ENCODE peak calls at places on chromosomes 11 and 22, in five cellular contexts. One of them, this sample, is unnamed.

GRCh38 chr11:122491486-122491885 is 164.0 kb upstream of the UBASH3B start:
- DNase-seq in cardiac muscle cell: no peak
- DNase-seq in PC-3: no peak
- DNase-seq in Panc1: no peak
- DNase-seq in endodermal cell: no peak
- DNase-seq in this sample: no peak

GRCh38 chr11:72075109-72075508 is 5.2 kb downstream of the NUMA1 start:
- DNase-seq in cardiac muscle cell: no peak
- DNase-seq in PC-3: no peak
- DNase-seq in Panc1: no peak
- DNase-seq in endodermal cell: peak; percentile 66
- DNase-seq in this sample: no peak

GRCh38 chr11:78200061-78200460 is 11.3 kb downstream of the USP35 start:
- DNase-seq in endodermal cell: no peak
- DNase-seq in PC-3: no peak
- DNase-seq in Panc1: no peak
- DNase-seq in cardiac muscle cell: no peak
- DNase-seq in this sample: no peak

GRCh38 chr11:114262681-114263509 is 33.3 kb upstream of the NNMT start:
- DNase-seq in endodermal cell: peak; percentile 71
- DNase-seq in PC-3: peak; percentile 74
- DNase-seq in Panc1: no peak
- DNase-seq in cardiac muscle cell: peak; percentile 82
- DNase-seq in this sample: no peak

GRCh38 chr11:74179234-74180126 is 8.4 kb downstream of the PPME1 start:
- DNase-seq in cardiac muscle cell: no peak
- DNase-seq in PC-3: peak; percentile 23
- DNase-seq in endodermal cell: no peak
- DNase-seq in Panc1: no peak
- DNase-seq in this sample: peak; percentile 47

GRCh38 chr22:45009881-45010531 is at the start of gene PHF21B:
- DNase-seq in PC-3: no peak
- DNase-seq in Panc1: no peak
- DNase-seq in endodermal cell: peak; percentile 94
- DNase-seq in cardiac muscle cell: peak; percentile 94
- DNase-seq in this sample: no peak

GRCh38 chr11:35179466-35180135 is 40.6 kb downstream of the CD44 start:
- DNase-seq in cardiac muscle cell: no peak
- DNase-seq in endodermal cell: no peak
- DNase-seq in Panc1: no peak
- DNase-seq in PC-3: peak; percentile 39
- DNase-seq in this sample: no peak

GRCh38 chr11:536841-537621 is at the start of gene LRRC56:
- DNase-seq in cardiac muscle cell: peak; percentile 89
- DNase-seq in PC-3: peak; percentile 86
- DNase-seq in endodermal cell: peak; percentile 93
- DNase-seq in Panc1: peak; percentile 47
- DNase-seq in this sample: peak; percentile 36

GRCh38 chr11:16841481-16841880 is 103.0 kb downstream of the C11orf58 start:
- DNase-seq in Panc1: no peak
- DNase-seq in PC-3: no peak
- DNase-seq in endodermal cell: no peak
- DNase-seq in cardiac muscle cell: no peak
- DNase-seq in this sample: no peak

GRCh38 chr22:29148036-29148435 is 57.7 kb upstream of the EMID1 start:
- DNase-seq in cardiac muscle cell: no peak
- DNase-seq in endodermal cell: no peak
- DNase-seq in Panc1: no peak
- DNase-seq in PC-3: no peak
- DNase-seq in this sample: no peak

GRCh38 chr11:102111787-102112653 is 1.8 kb downstream of the YAP1 start:
- DNase-seq in endodermal cell: no peak
- DNase-seq in Panc1: peak; percentile 94
- DNase-seq in PC-3: peak; percentile 98
- DNase-seq in cardiac muscle cell: peak; percentile 49
- DNase-seq in this sample: peak; percentile 83

GRCh38 chr22:45203150-45203974 is 37.3 kb downstream of the KIAA0930 start:
- DNase-seq in Panc1: no peak
- DNase-seq in endodermal cell: peak; percentile 39
- DNase-seq in PC-3: no peak
- DNase-seq in cardiac muscle cell: no peak
- DNase-seq in this sample: no peak

GRCh38 chr11:64186205-64187165 is 514 bp downstream of the STIP1 start:
- DNase-seq in Panc1: no peak
- DNase-seq in cardiac muscle cell: peak; percentile 28
- DNase-seq in endodermal cell: no peak
- DNase-seq in PC-3: no peak
- DNase-seq in this sample: no peak

GRCh38 chr11:106276859-106277436 is 199.5 kb downstream of the AASDHPPT start:
- DNase-seq in Panc1: no peak
- DNase-seq in cardiac muscle cell: peak; percentile 6
- DNase-seq in endodermal cell: peak; percentile 62
- DNase-seq in PC-3: peak; percentile 62
- DNase-seq in this sample: no peak

DNA sequence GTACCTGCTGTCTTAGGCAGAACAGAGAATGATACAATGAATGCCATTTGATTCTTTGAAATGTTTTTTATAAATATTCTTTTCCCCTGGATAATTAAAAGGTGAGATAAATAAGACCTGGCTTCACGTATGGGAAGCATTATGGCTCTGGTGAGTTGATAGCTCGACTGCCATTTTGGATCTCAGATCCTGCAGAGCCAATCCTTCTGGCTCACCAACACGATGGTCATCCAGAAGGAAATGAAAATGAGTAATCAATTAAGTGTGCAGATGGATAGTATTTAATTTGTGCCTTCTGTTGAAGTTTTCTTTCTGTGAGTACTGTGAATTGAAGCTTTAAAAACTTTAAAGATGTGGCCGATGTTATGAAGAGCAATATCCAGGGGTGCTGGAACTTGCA is 2.7 kb downstream of the TNRC6B start:
- DNase-seq in cardiac muscle cell: no peak
- DNase-seq in endodermal cell: no peak
- DNase-seq in PC-3: no peak
- DNase-seq in Panc1: no peak
- DNase-seq in this sample: no peak
- H3K4me3 ChIP-seq in cardiac muscle cell: no peak overlapping the region
- H3K4me3 ChIP-seq in endodermal cell: peak overlapping the region; percentile 100
- H3K4me3 ChIP-seq in PC-3: peak overlapping the region; percentile 97
- H3K4me3 ChIP-seq in Panc1: peak overlapping the region; percentile 34
- H3K4me3 ChIP-seq in this sample: peak overlapping the region; percentile 100

GRCh38 chr11:107563702-107564101 is 1.8 kb downstream of the ALKBH8 start:
- DNase-seq in cardiac muscle cell: peak; percentile 51
- DNase-seq in PC-3: peak; percentile 82
- DNase-seq in Panc1: peak; percentile 67
- DNase-seq in endodermal cell: peak; percentile 54
- DNase-seq in this sample: no peak
- H3K4me3 ChIP-seq in cardiac muscle cell: no peak overlapping the region
- H3K4me3 ChIP-seq in PC-3: peak overlapping the region; percentile 73
- H3K4me3 ChIP-seq in Panc1: peak overlapping the region; percentile 16
- H3K4me3 ChIP-seq in endodermal cell: no peak overlapping the region
- H3K4me3 ChIP-seq in this sample: no peak overlapping the region

GRCh38 chr11:43576834-43577521 is 103.6 kb upstream of the HSD17B12 start:
- DNase-seq in endodermal cell: peak; percentile 95
- DNase-seq in PC-3: peak; percentile 48
- DNase-seq in Panc1: no peak
- DNase-seq in cardiac muscle cell: peak; percentile 89
- DNase-seq in this sample: no peak
- H3K4me3 ChIP-seq in endodermal cell: no peak overlapping the region
- H3K4me3 ChIP-seq in PC-3: no peak overlapping the region
- H3K4me3 ChIP-seq in Panc1: peak overlapping the region; percentile 26
- H3K4me3 ChIP-seq in cardiac muscle cell: peak overlapping the region; percentile 44
- H3K4me3 ChIP-seq in this sample: peak overlapping the region; percentile 29

GRCh38 chr11:6538456-6538855 is 41.4 kb downstream of the DNHD1 start:
- DNase-seq in endodermal cell: no peak
- DNase-seq in Panc1: no peak
- DNase-seq in cardiac muscle cell: peak; percentile 10
- DNase-seq in PC-3: no peak
- DNase-seq in this sample: no peak

GRCh38 chr11:6538892-6539291 is 41.8 kb downstream of the DNHD1 start:
- DNase-seq in endodermal cell: no peak
- DNase-seq in cardiac muscle cell: no peak
- DNase-seq in Panc1: no peak
- DNase-seq in PC-3: no peak
- DNase-seq in this sample: no peak

GRCh38 chr11:6539748-6540268 is 42.7 kb downstream of the DNHD1 start:
- DNase-seq in cardiac muscle cell: no peak
- DNase-seq in PC-3: no peak
- DNase-seq in Panc1: no peak
- DNase-seq in endodermal cell: no peak
- DNase-seq in this sample: no peak

GRCh38 chr11:6542727-6543126 is 45.6 kb downstream of the DNHD1 start:
- DNase-seq in Panc1: no peak
- DNase-seq in endodermal cell: no peak
- DNase-seq in PC-3: no peak
- DNase-seq in cardiac muscle cell: no peak
- DNase-seq in this sample: no peak

GRCh38 chr11:6541356-6541755 is 44.3 kb downstream of the DNHD1 start:
- DNase-seq in cardiac muscle cell: no peak
- DNase-seq in endodermal cell: no peak
- DNase-seq in PC-3: no peak
- DNase-seq in Panc1: no peak
- DNase-seq in this sample: no peak
- H3K4me3 ChIP-seq in cardiac muscle cell: no peak overlapping the region
- H3K4me3 ChIP-seq in endodermal cell: no peak overlapping the region
- H3K4me3 ChIP-seq in PC-3: no peak overlapping the region
- H3K4me3 ChIP-seq in Panc1: no peak overlapping the region
- H3K4me3 ChIP-seq in this sample: no peak overlapping the region

GRCh38 chr22:23716811-23717801 is 26.3 kb downstream of the RGL4 start:
- DNase-seq in cardiac muscle cell: peak; percentile 93
- DNase-seq in endodermal cell: peak; percentile 94
- DNase-seq in PC-3: peak; percentile 76
- DNase-seq in Panc1: peak; percentile 15
- DNase-seq in this sample: peak; percentile 42

GRCh38 chr22:23718371-23719165 is 27.8 kb downstream of the RGL4 start:
- DNase-seq in cardiac muscle cell: no peak
- DNase-seq in endodermal cell: no peak
- DNase-seq in PC-3: no peak
- DNase-seq in Panc1: no peak
- DNase-seq in this sample: no peak

GRCh38 chr22:23713696-23714595 is 23.1 kb downstream of the RGL4 start:
- DNase-seq in cardiac muscle cell: no peak
- DNase-seq in Panc1: no peak
- DNase-seq in endodermal cell: no peak
- DNase-seq in PC-3: no peak
- DNase-seq in this sample: no peak

GRCh38 chr22:23714596-23715588 is 24.1 kb downstream of the RGL4 start:
- DNase-seq in endodermal cell: no peak
- DNase-seq in cardiac muscle cell: no peak
- DNase-seq in PC-3: no peak
- DNase-seq in Panc1: no peak
- DNase-seq in this sample: no peak

DNA sequence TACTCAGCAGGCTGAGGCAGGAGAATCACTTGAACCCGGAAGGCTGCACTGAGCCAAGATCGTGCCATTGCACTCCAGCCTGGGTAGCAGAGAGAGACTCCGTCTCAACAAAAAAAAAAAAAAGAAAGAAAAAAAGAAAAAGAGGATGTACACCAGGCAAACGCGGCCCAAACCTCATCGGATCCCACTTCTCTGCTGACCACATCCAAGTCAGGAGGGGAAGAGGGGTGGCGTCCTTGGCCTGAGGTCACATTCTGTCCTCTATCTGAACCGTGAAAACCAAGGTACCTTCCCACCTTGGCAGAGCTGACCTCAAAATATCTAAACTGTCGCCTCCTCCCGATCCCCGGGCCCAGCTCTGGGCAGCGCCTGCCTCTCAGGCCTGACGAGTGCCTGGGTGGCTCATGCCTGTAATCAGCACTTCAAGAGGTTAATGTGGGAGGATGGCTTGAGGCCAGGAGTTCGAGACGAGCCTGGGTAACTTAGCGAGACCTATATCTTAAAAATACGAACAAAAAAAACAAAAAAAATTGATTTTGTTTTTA is 25.1 kb downstream of the RGL4 start:
- DNase-seq in PC-3: no peak
- DNase-seq in Panc1: no peak
- DNase-seq in endodermal cell: no peak
- DNase-seq in cardiac muscle cell: no peak
- DNase-seq in this sample: no peak
- H3K4me3 ChIP-seq in PC-3: peak overlapping the region; percentile 88
- H3K4me3 ChIP-seq in Panc1: peak overlapping the region; percentile 65
- H3K4me3 ChIP-seq in endodermal cell: peak overlapping the region; percentile 83
- H3K4me3 ChIP-seq in cardiac muscle cell: peak overlapping the region; percentile 71
- H3K4me3 ChIP-seq in this sample: no peak overlapping the region